ENCODE peak calls at places on chromosomes 1 and 21, in eight cellular contexts. N, P, S, B, X, Y, A and Q are unnamed samples.

GRCh38 chr21:46096596-46096981 is 1.3 kb upstream of the COL6A2 start:
- DNase-seq in X (no peak), N (no peak), P (no peak), A (no peak), B (no peak), Y (no peak), S (no peak), Q (no peak)

GRCh38 chr1:151535326-151536271 is 4.5 kb upstream of the TUFT1 start:
- DNase-seq in X (peak), A (no peak), B (no peak), N (no peak), Y (no peak), P (no peak), S (no peak), Q (no peak)

GRCh38 chr1:224773646-224774045 is 155.8 kb upstream of the DNAH14 start:
- DNase-seq in A (no peak), N (no peak), X (no peak), Y (no peak), B (no peak), S (no peak), P (no peak), Q (no peak)

GRCh38 chr1:214901718-214902117 is 180.8 kb upstream of the KCNK2 start:
- DNase-seq in S (no peak), B (no peak), Y (peak), P (no peak), A (no peak), X (peak), N (peak), Q (no peak)

GRCh38 chr1:93805027-93805426 is 74.0 kb downstream of the DNTTIP2 start:
- DNase-seq in Y (peak), P (no peak), A (no peak), X (peak), B (no peak), N (no peak), S (no peak), Q (no peak)

GRCh38 chr1:162726539-162726938 is 64.0 kb upstream of the HSD17B7 start:
- DNase-seq in N (no peak), X (no peak), B (no peak), A (no peak), S (no peak), P (no peak), Y (no peak), Q (no peak)

GRCh38 chr1:228059536-228060457 is 22.7 kb upstream of the ARF1 start:
- DNase-seq in P (peak), B (no peak), X (peak), Y (peak), S (no peak), N (no peak), A (no peak), Q (no peak)

GRCh38 chr1:227234998-227235405 is 83.3 kb downstream of the CDC42BPA start:
- DNase-seq in N (no peak), B (peak), S (no peak), X (peak), Y (peak), P (no peak), A (peak), Q (peak)

GRCh38 chr1:71427066-71427465 is 346.2 kb upstream of the ZRANB2 start:
- DNase-seq in A (no peak), S (no peak), Y (no peak), P (no peak), B (peak), N (no peak), X (no peak), Q (no peak)

GRCh38 chr1:204447220-204447619 is 35.6 kb upstream of the PPP1R15B start:
- DNase-seq in S (no peak), Y (no peak), A (no peak), B (no peak), P (no peak), N (no peak), X (no peak), Q (no peak)

GRCh38 chr1:16249838-16250241 is 12.9 kb upstream of the CPLANE2 start:
- DNase-seq in B (no peak), X (no peak), S (no peak), A (no peak), P (no peak), Y (peak), N (no peak), Q (no peak)

GRCh38 chr21:27578741-27579265 is 611.9 kb upstream of the ADAMTS5 start:
- DNase-seq in B (no peak), X (no peak), A (no peak), N (no peak), S (no peak), P (no peak), Y (no peak), Q (no peak)

GRCh38 chr1:231232870-231233734 is 7.9 kb upstream of the GNPAT start:
- DNase-seq in A (no peak), Y (no peak), N (no peak), B (no peak), P (no peak), S (no peak), X (no peak), Q (no peak)

GRCh38 chr21:9780441-9780937 is 740.9 kb upstream of the TPTE start:
- DNase-seq in N (no peak), A (no peak), X (no peak), Y (no peak), P (no peak), S (no peak), B (no peak), Q (no peak)

GRCh38 chr21:45982758-45983731 is 1.5 kb downstream of the COL6A1 start:
- DNase-seq in S (no peak), Y (peak), N (no peak), P (no peak), X (peak), B (peak), A (no peak), Q (no peak)